ENCODE peak calls at places on chromosomes 6 and 20, in six cellular contexts. Y is uterus; S is adrenal gland; T is effector memory CD4-positive, alpha-beta T cell; I is colonic mucosa; L is right cardiac atrium. A is an unnamed sample.

GRCh38 chr6:157169656-157170055 is 153.7 kb downstream of the TMEM242 start:
- DNase-seq in I (no peak), T (no peak), S (no peak), Y (no peak), L (no peak), A (no peak)

GRCh38 chr20:8627386-8628030 is 441.4 kb upstream of the PLCB4 start:
- DNase-seq in Y (no peak), T (no peak), S (no peak), L (no peak), I (no peak), A (no peak)

GRCh38 chr6:25403150-25403549 is 124.0 kb downstream of the CARMIL1 start:
- DNase-seq in S (no peak), L (no peak), I (no peak), Y (no peak), T (no peak), A (no peak)

GRCh38 chr6:6397842-6398241 is 77.4 kb upstream of the F13A1 start:
- DNase-seq in T (no peak), Y (no peak), L (no peak), S (no peak), I (no peak), A (peak)

GRCh38 chr6:35044771-35045275 is 96.3 kb downstream of the TCP11 start:
- DNase-seq in T (no peak), S (no peak), I (peak), Y (peak), L (no peak), A (peak)

GRCh38 chr6:63121166-63121565 is 90.1 kb upstream of the FKBP1C start:
- DNase-seq in Y (no peak), I (no peak), S (no peak), T (no peak), L (no peak), A (no peak)

GRCh38 chr6:5584072-5584471 is 322.8 kb downstream of the FARS2 start:
- DNase-seq in Y (no peak), L (no peak), I (no peak), T (no peak), S (no peak), A (no peak)

GRCh38 chr6:13071946-13072345 is 256.4 kb downstream of the TBC1D7 start:
- DNase-seq in Y (no peak), T (no peak), L (no peak), S (no peak), I (no peak), A (no peak)

GRCh38 chr6:69185276-69185675 is 550.2 kb downstream of the ADGRB3 start:
- DNase-seq in S (no peak), Y (no peak), L (no peak), T (no peak), I (no peak), A (no peak)

GRCh38 chr6:81487489-81487888 is 265.0 kb downstream of the TENT5A start:
- DNase-seq in Y (peak), I (peak), S (peak), L (peak), T (no peak), A (no peak)

GRCh38 chr6:49050606-49051005 is 412.4 kb downstream of the MMUT start:
- DNase-seq in T (no peak), S (no peak), I (no peak), L (no peak), Y (no peak), A (no peak)

GRCh38 chr20:23161968-23162696 is 76.0 kb upstream of the CD93 start:
- DNase-seq in Y (peak), I (peak), L (peak), T (peak), S (peak), A (peak)

DNA sequence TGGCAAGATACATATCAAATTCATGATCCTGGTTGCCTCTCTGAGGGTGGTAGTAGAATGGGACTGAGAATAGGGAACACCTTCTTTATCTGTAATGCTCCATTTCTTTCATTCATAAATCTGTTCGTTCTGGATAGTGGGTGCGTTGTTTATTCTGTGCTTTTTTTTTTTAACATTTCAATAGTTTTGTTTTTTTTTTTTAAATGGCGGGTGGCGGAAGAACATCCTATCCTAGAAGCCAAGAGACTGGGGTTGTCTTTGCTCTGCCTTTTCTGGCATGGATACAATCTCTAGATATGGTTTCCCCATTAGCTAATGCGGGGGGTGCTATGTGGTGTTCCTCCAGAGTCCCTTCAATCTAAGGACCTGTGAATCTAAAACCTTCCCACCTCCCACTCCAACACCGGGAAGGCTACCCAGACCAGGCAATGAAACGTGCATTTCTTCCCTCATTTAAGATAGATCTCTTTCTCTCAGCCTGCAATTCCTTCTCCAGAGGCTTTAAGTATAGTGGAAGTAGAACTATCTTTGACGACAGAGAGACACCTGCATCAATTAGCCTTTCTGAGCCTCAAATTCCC is 883 bp upstream of the CCDC28A start:
- DNase-seq in I (no peak), L (no peak), T (no peak), Y (no peak), S (no peak), A (no peak)
- H3K27ac ChIP-seq in I (no peak), L (peak), T (peak), Y (peak), S (peak), A (peak)

DNA sequence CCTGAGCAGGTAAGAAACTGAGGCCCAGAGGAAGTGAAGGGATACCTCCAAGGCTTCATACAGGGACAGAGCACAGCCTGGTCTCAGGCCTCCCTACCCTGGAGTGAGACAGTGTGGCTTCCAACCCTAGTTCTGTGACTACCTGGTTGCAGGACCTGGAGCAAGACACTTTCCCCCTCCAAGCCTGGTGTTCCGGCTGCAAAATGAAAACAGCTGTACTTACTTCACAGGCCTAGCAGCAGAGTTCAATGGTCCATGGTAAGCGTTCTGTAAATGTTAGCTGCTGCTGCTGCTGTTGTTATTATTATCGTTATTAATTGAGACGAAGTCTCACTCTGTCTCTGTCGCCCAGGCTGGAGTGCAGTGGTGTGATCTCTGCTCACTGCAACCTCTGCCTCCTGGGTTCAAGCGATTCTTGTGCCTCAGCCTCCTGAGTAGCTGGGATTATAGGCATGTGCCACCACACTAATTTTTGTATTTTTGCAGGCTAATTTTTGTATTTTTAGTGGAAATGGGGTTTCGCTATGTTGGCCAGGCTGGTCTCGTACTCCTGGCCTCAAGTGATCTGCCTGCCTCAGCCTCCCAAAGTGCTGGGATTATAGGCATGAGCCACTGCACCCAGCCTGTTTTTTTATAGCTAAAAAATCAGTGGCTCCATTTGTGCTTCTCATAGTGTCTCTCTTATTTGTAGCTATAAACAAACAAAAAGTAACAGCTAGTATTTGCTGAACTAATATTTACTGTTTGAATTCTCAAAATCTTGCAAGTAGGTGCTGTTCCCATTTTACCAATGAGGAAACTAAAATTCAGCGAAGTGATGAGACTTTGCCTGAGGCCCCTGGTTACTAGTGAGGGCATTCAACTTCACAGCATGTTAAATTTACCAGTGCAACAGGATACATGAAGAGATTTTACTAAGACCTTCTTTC is 41.9 kb downstream of the COX4I2 start:
- DNase-seq in I (no peak), Y (no peak), L (no peak), T (no peak), S (no peak), A (no peak)
- H3K27ac ChIP-seq in I (no peak), Y (no peak), L (no peak), T (no peak), S (peak), A (no peak)

GRCh38 chr20:309306-309840 is 12.0 kb downstream of the ZCCHC3 start:
- DNase-seq in S (no peak), Y (no peak), T (no peak), I (no peak), L (no peak), A (no peak)
- H3K27ac ChIP-seq in S (peak), Y (peak), T (no peak), I (peak), L (peak), A (peak)

GRCh38 chr20:59121714-59122376 is 41.8 kb upstream of the ZNF831 start:
- DNase-seq in I (no peak), L (no peak), T (no peak), Y (no peak), S (no peak), A (no peak)

GRCh38 chr20:59118855-59119254 is 44.8 kb upstream of the ZNF831 start:
- DNase-seq in Y (no peak), T (no peak), I (no peak), S (no peak), L (no peak), A (no peak)

GRCh38 chr20:59120491-59120890 is 43.1 kb upstream of the ZNF831 start:
- DNase-seq in S (no peak), I (no peak), Y (no peak), L (no peak), T (peak), A (no peak)

GRCh38 chr20:59122377-59122932 is 41.2 kb upstream of the ZNF831 start:
- DNase-seq in T (no peak), S (no peak), I (no peak), L (no peak), Y (no peak), A (no peak)

GRCh38 chr20:59120919-59121318 is 42.7 kb upstream of the ZNF831 start:
- DNase-seq in S (no peak), L (no peak), T (no peak), Y (no peak), I (no peak), A (no peak)
- H3K27ac ChIP-seq in S (no peak), L (no peak), T (peak), Y (no peak), I (no peak), A (no peak)

GRCh38 chr6:121956782-121957181 is 442.7 kb upstream of the HSF2 start:
- DNase-seq in S (no peak), L (no peak), I (no peak), Y (no peak), T (no peak), A (no peak)

GRCh38 chr6:121951077-121951476 is 448.4 kb upstream of the HSF2 start:
- DNase-seq in S (no peak), I (no peak), T (no peak), L (no peak), Y (no peak), A (no peak)

GRCh38 chr6:121951918-121952379 is 447.5 kb upstream of the HSF2 start:
- DNase-seq in L (no peak), T (no peak), Y (no peak), S (no peak), I (no peak), A (peak)
- H3K27ac ChIP-seq in L (no peak), T (no peak), Y (no peak), S (no peak), I (no peak), A (no peak)

GRCh38 chr20:34085544-34086040 is 26.5 kb downstream of the EIF2S2 start:
- DNase-seq in T (no peak), Y (no peak), S (no peak), I (no peak), L (no peak), A (no peak)
- H3K27ac ChIP-seq in T (no peak), Y (no peak), S (no peak), I (no peak), L (no peak), A (no peak)

GRCh38 chr6:4282926-4283325 is 147.6 kb upstream of the ECI2 start:
- DNase-seq in S (no peak), I (no peak), L (no peak), Y (no peak), T (no peak), A (peak)

GRCh38 chr6:4280031-4280430 is 144.7 kb upstream of the ECI2 start:
- DNase-seq in S (no peak), I (no peak), Y (no peak), T (no peak), L (no peak), A (no peak)

GRCh38 chr6:4281341-4282293 is 146.2 kb upstream of the ECI2 start:
- DNase-seq in I (peak), T (no peak), L (peak), S (peak), Y (peak), A (peak)

DNA sequence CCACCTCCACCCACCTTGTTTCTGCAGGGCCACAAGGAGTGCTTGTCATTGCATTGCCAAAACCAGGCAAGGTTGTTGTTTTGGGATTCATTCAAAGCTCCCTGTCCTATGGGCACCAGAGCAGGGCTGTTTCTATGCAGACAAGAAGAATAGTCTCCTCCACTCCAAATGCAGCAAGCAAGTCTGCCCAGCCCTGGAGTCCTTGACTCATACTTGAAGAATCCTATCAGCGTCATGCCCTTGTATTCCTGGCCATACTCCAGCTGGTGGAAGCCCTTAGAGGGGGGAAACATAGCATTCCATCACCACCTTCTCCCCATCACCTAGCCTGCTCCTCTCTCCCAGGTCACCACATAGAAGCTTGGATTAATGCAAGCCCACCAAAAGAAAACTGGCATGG is 145.3 kb upstream of the ECI2 start:
- DNase-seq in T (no peak), Y (no peak), S (peak), I (no peak), L (no peak), A (peak)
- H3K27ac ChIP-seq in T (no peak), Y (no peak), S (no peak), I (no peak), L (no peak), A (peak)

GRCh38 chr6:121668259-121668658 is 232.8 kb downstream of the GJA1 start:
- DNase-seq in T (no peak), Y (no peak), L (no peak), S (no peak), I (no peak), A (no peak)
- H3K27ac ChIP-seq in T (no peak), Y (no peak), L (no peak), S (no peak), I (no peak), A (no peak)

GRCh38 chr6:75281643-75282042 is 2.9 kb downstream of the TMEM30A start:
- DNase-seq in L (no peak), T (no peak), I (no peak), S (no peak), Y (no peak), A (no peak)
- H3K27ac ChIP-seq in L (no peak), T (no peak), I (no peak), S (no peak), Y (no peak), A (peak)

GRCh38 chr20:61436674-61437279 is 184.7 kb downstream of the CDH4 start:
- DNase-seq in Y (no peak), S (no peak), L (no peak), T (no peak), I (no peak), A (peak)
- H3K27ac ChIP-seq in Y (no peak), S (no peak), L (peak), T (no peak), I (no peak), A (peak)